ENCODE peak calls at places on chromosomes 6 and 20, in five cellular contexts. H is H4, F is H54, X is GM04503, G is WTC11. O is an unnamed sample.

GRCh38 chr20:61256365-61256764 is 4.3 kb downstream of the CDH4 start:
- DNase-seq in H (no peak), G (no peak), X (no peak), F (no peak), O (no peak)

GRCh38 chr20:2151805-2152727 is 50.4 kb downstream of the STK35 start:
- DNase-seq in X (peak), H (peak), F (peak), G (no peak), O (no peak)

GRCh38 chr6:150549007-150549406 is 50.7 kb upstream of the PLEKHG1 start:
- DNase-seq in F (no peak), X (no peak), G (peak), H (no peak), O (no peak)

GRCh38 chr6:63347599-63347998 is 27.8 kb upstream of the LGSN start:
- DNase-seq in H (peak), F (no peak), X (peak), G (no peak), O (no peak)

GRCh38 chr6:165422192-165422591 is 112.8 kb upstream of the C6orf118 start:
- DNase-seq in G (no peak), F (no peak), X (no peak), H (no peak), O (no peak)

GRCh38 chr6:13444604-13445003 is 42.8 kb downstream of the GFOD1 start:
- DNase-seq in H (no peak), X (no peak), F (no peak), G (no peak), O (no peak)

GRCh38 chr20:17530716-17531536 is at the start of gene BFSP1:
- DNase-seq in X (no peak), H (peak), G (peak), F (peak), O (no peak)

GRCh38 chr20:10786678-10787077 is 112.9 kb upstream of the JAG1 start:
- DNase-seq in F (no peak), G (no peak), X (no peak), H (no peak), O (no peak)

GRCh38 chr20:17617868-17618672 is 48.2 kb downstream of the DSTN start:
- DNase-seq in H (no peak), F (no peak), G (peak), X (no peak), O (no peak)

GRCh38 chr6:102398788-102399390 is 1005.4 kb downstream of the GRIK2 start:
- DNase-seq in X (no peak), F (no peak), H (no peak), G (no peak), O (no peak)

GRCh38 chr6:62923728-62924127 is 287.5 kb upstream of the FKBP1C start:
- DNase-seq in G (no peak), X (no peak), F (no peak), H (no peak), O (no peak)

GRCh38 chr6:69827491-69827890 is 30.7 kb upstream of the LMBRD1 start:
- DNase-seq in F (no peak), H (peak), X (peak), G (no peak), O (no peak)

GRCh38 chr20:57308451-57309410 is 20.9 kb upstream of the SPO11 start:
- DNase-seq in H (no peak), G (no peak), X (no peak), F (no peak), O (peak)

GRCh38 chr20:8790442-8791074 is 278.3 kb upstream of the PLCB4 start:
- DNase-seq in G (peak), F (no peak), H (peak), X (no peak), O (peak)

GRCh38 chr6:12605888-12606345 is 110.7 kb upstream of the PHACTR1 start:
- DNase-seq in X (no peak), H (peak), G (peak), F (no peak), O (no peak)

GRCh38 chr20:6635034-6635736 is 132.3 kb upstream of the BMP2 start:
- DNase-seq in G (no peak), X (no peak), H (no peak), F (no peak), O (no peak)

GRCh38 chr6:40312213-40313015 is 274.8 kb downstream of the LRFN2 start:
- DNase-seq in F (no peak), G (no peak), X (no peak), H (no peak), O (no peak)

GRCh38 chr6:31610891-31611425 is 4.1 kb upstream of the AIF1 start:
- DNase-seq in H (no peak), F (no peak), X (no peak), G (no peak), O (no peak)

GRCh38 chr6:42367353-42368011 is 84.2 kb downstream of the TRERF1 start:
- DNase-seq in F (no peak), X (peak), H (no peak), G (no peak), O (peak)

GRCh38 chr6:117929501-117929900 is 22.4 kb downstream of the SLC35F1 start:
- DNase-seq in H (no peak), F (no peak), G (no peak), X (no peak), O (no peak)

GRCh38 chr6:100376103-100376502 is 88.6 kb downstream of the SIM1 start:
- DNase-seq in H (no peak), F (no peak), G (no peak), X (no peak), O (no peak)

O was measured in lower leg skin.